ENCODE peak calls at places on chromosomes 6 and 20, in seven cellular contexts. B is mammary epithelial cell, X is cardiac muscle cell, C is prostate gland, L is neural progenitor cell, S is IMR-90, W is Karpas-422. F is an unnamed sample.

GRCh38 chr6:57198926-57199636 is 23.0 kb downstream of the RAB23 start:
- DNase-seq in S (peak; percentile 47), X (no peak), W (no peak), B (no peak), C (peak; percentile 56), L (no peak), F (no peak)

GRCh38 chr6:35678021-35678654 is 10.6 kb downstream of the FKBP5 start:
- DNase-seq in X (no peak), S (peak; percentile 52), B (no peak), L (no peak), W (no peak), C (no peak), F (no peak)

GRCh38 chr6:110226261-110226660 is 46.0 kb downstream of the CDC40 start:
- DNase-seq in X (no peak), W (no peak), L (no peak), B (no peak), C (no peak), S (no peak), F (no peak)

GRCh38 chr6:152380993-152381898 is 255.9 kb downstream of the SYNE1 start:
- DNase-seq in B (peak; percentile 74), C (peak; percentile 10), X (peak; percentile 88), S (peak; percentile 97), W (no peak), L (peak; percentile 54), F (peak; percentile 71)

GRCh38 chr6:37820713-37821069 is 1.2 kb downstream of the ZFAND3 start:
- DNase-seq in X (peak; percentile 19), W (no peak), L (no peak), C (no peak), B (peak; percentile 5), S (no peak), F (no peak)

GRCh38 chr6:44439270-44440045 is 52.0 kb downstream of the CDC5L start:
- DNase-seq in W (no peak), L (no peak), S (peak; percentile 83), X (no peak), B (peak; percentile 53), C (no peak), F (no peak)

GRCh38 chr6:41153451-41153850 is 696 bp downstream of the TREML1 start:
- DNase-seq in S (no peak), W (no peak), L (no peak), C (no peak), B (no peak), X (no peak), F (no peak)

GRCh38 chr6:144219056-144219685 is 66.0 kb upstream of the UTRN start:
- DNase-seq in L (peak; percentile 44), C (no peak), S (peak; percentile 71), X (peak; percentile 51), B (peak; percentile 28), W (peak; percentile 80), F (no peak)

GRCh38 chr6:65650086-65650485 is 56.9 kb downstream of the EYS start:
- DNase-seq in X (no peak), S (no peak), W (no peak), C (no peak), L (no peak), B (no peak), F (no peak)

GRCh38 chr6:108944707-108945685 is 96.8 kb downstream of the ARMC2 start:
- DNase-seq in W (no peak), C (peak; percentile 63), L (no peak), S (peak; percentile 93), B (peak; percentile 75), X (no peak), F (peak; percentile 69)

GRCh38 chr20:6040958-6041807 is 12.7 kb downstream of the LRRN4 start:
- DNase-seq in C (no peak), B (no peak), X (no peak), S (no peak), L (no peak), W (no peak), F (no peak)

GRCh38 chr20:47764154-47764734 is 21.0 kb downstream of the SULF2 start:
- DNase-seq in S (no peak), L (no peak), C (no peak), W (peak; percentile 82), X (no peak), B (no peak), F (no peak)

DNA sequence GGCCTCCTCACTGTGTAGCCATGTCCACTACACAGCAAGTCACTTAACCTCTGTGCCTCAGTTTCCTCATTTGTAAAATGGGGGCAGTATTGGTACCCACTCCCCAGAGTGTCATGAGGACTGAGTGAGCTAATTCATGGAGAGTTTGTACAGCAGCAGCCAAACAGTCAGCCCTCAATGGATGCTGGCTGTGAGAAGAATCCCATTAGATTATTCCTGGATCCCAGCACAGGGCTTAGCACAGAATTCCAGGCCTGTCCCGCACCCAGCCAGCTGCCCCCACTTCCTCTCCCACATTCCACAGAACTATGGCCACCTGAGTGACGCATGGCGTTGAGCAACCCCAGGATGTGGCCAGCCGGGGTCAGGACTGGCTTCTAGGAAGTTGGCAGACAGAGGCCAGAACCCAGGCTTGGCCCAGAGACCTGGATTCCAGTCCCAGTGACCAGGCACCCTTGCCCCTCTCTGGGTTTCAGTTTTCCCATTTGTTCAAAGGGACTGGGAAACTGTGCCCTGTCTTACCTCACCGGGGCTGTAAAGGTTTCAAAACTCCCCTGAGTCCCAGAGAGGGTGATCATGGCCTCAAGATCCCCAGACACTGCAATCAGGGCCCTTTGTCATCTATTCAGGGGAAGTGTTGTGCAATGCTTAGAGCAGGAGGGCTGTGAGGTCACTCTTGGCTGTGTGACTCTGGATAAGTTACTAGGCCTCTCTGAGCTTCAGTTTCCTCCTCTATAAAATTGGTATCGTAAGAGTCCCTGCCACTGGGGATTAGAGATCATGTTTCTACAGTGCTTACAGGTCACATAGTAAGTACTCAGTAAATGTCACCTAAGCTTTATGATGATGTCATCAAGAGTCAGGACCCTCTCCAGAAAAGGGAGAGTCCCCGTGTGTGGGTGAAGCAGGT is 3.0 kb upstream of the TGM2 start:
- DNase-seq in C (no peak), W (no peak), X (no peak), B (peak; percentile 79), L (peak; percentile 29), S (peak; percentile 96), F (peak; percentile 78)
- H3K4me1 ChIP-seq in C (no peaks in the 10 kb centered on the region), W (peaks cover 4% of the 10 kb centered on the region), X (peaks cover 15% of the 10 kb centered on the region), B (peaks cover 69% of the 10 kb centered on the region), L (peaks cover 4% of the 10 kb centered on the region), S (peaks cover 63% of the 10 kb centered on the region), F (peaks cover 48% of the 10 kb centered on the region)

GRCh38 chr6:161108886-161109285 is 117.3 kb downstream of the MAP3K4 start:
- DNase-seq in B (no peak), W (no peak), S (no peak), L (no peak), X (no peak), C (no peak), F (no peak)
- H3K36me3 ChIP-seq in B (peaks cover 20% of the 10 kb centered on the region), W (peaks cover 10% of the 10 kb centered on the region), S (peaks cover 34% of the 10 kb centered on the region), L (peaks cover 1% of the 10 kb centered on the region), X (peaks cover 81% of the 10 kb centered on the region), C (peaks cover 18% of the 10 kb centered on the region), F (peaks cover 98% of the 10 kb centered on the region)

GRCh38 chr20:57289401-57290177 is 23.1 kb upstream of the BMP7 start:
- DNase-seq in C (no peak), W (no peak), B (no peak), S (peak; percentile 9), X (no peak), L (peak; percentile 44), F (no peak)

GRCh38 chr20:57288676-57289075 is 22.2 kb upstream of the BMP7 start:
- DNase-seq in C (no peak), B (no peak), L (no peak), X (no peak), W (no peak), S (no peak), F (no peak)

GRCh38 chr20:57290178-57290484 is 23.7 kb upstream of the BMP7 start:
- DNase-seq in C (no peak), W (no peak), S (no peak), L (no peak), X (no peak), B (no peak), F (no peak)

GRCh38 chr20:57287007-57287810 is 20.8 kb upstream of the BMP7 start:
- DNase-seq in L (peak; percentile 73), X (peak; percentile 44), S (no peak), B (no peak), C (no peak), W (no peak), F (no peak)

DNA sequence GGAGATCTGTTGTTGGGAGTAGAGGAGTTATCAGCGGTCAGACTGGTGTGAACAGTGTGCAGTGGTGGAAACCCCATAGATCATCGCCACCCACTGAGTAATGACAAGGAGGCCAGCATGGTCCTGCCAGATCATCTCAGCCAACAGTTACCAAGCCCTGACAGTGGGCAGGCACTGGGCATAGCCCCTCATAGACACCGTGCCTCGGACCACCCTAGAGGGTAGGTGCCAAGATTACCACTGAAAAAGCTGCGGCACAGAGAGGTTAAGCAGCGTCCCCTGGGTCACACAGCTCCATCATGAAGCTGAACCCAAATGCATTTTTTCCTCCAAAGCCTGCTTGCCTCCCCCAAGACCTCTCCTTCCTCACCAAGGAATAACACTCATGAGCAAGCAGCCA is 21.5 kb upstream of the BMP7 start:
- DNase-seq in B (no peak), S (no peak), C (no peak), W (no peak), X (no peak), L (no peak), F (no peak)
- H3K27me3 ChIP-seq in B (peaks cover 27% of the 10 kb centered on the region), S (peaks cover 19% of the 10 kb centered on the region), C (no peaks in the 10 kb centered on the region), W (no peaks in the 10 kb centered on the region), X (no peaks in the 10 kb centered on the region), L (no peaks in the 10 kb centered on the region), F (peaks cover 95% of the 10 kb centered on the region)

GRCh38 chr20:50518270-50518721 is 8.1 kb downstream of the PTPN1 start:
- DNase-seq in B (peak; percentile 28), S (peak; percentile 72), W (no peak), L (no peak), X (no peak), C (no peak), F (no peak)
- H3K4me1 ChIP-seq in B (peaks cover 59% of the 10 kb centered on the region), S (peaks cover 28% of the 10 kb centered on the region), W (peaks cover 23% of the 10 kb centered on the region), L (peaks cover 8% of the 10 kb centered on the region), X (peaks cover 13% of the 10 kb centered on the region), C (peaks cover 16% of the 10 kb centered on the region), F (peaks cover 100% of the 10 kb centered on the region)

F was measured in left ventricle myocardium inferior.